ENCODE peak calls at places on chromosomes 11 and 22, in seven cellular contexts. I is NCI-H748 treated with DMSO at 0.1 percent for 48 hours; E is stromal cell of bone marrow; L is RCC 7860; D is activated CD4-positive, alpha-beta T cell treated with anti-CD3 and anti-CD28 coated beads for 1 hour; X is AG09319; W is effector memory CD4-positive, alpha-beta T cell. B is an unnamed sample.

GRCh38 chr11:31106963-31107576 is 262.5 kb downstream of the DCDC1 start:
- DNase-seq in X (no peak), D (peak; percentile 9), E (peak; percentile 11), I (peak; percentile 49), W (peak; percentile 12), L (no peak), B (peak; percentile 56)

GRCh38 chr11:130964393-130964792 is 48.1 kb upstream of the SNX19 start:
- DNase-seq in X (no peak), W (no peak), D (no peak), E (no peak), L (no peak), I (no peak), B (no peak)

GRCh38 chr11:57481915-57482781 is 21.8 kb downstream of the RTN4RL2 start:
- DNase-seq in E (no peak), X (no peak), I (no peak), L (no peak), D (no peak), W (no peak), B (no peak)

GRCh38 chr11:116454020-116454645 is 318.7 kb downstream of the BUD13 start:
- DNase-seq in I (no peak), E (peak; percentile 6), D (no peak), L (no peak), W (no peak), X (no peak), B (peak; percentile 41)

GRCh38 chr11:13944801-13945505 is 17.6 kb upstream of the SPON1 start:
- DNase-seq in X (no peak), W (no peak), I (no peak), D (no peak), L (no peak), E (no peak), B (no peak)

GRCh38 chr11:33453225-33453624 is 196.0 kb downstream of the HIPK3 start:
- DNase-seq in L (peak; percentile 11), I (no peak), D (no peak), X (no peak), E (no peak), W (no peak), B (no peak)

GRCh38 chr22:35868938-35869337 is 151.3 kb downstream of the APOL5 start:
- DNase-seq in I (no peak), D (no peak), E (no peak), X (no peak), L (no peak), W (no peak), B (no peak)

GRCh38 chr11:110296226-110297081 is at the start of gene RDX:
- DNase-seq in E (peak; percentile 53), L (peak; percentile 77), D (peak; percentile 35), X (peak; percentile 31), W (peak; percentile 56), I (peak; percentile 40), B (peak; percentile 83)

GRCh38 chr22:42289671-42290269 is 19.3 kb upstream of the TCF20 start:
- DNase-seq in W (no peak), E (no peak), L (no peak), X (no peak), I (no peak), D (no peak), B (no peak)

GRCh38 chr11:93727985-93728791 is 13.1 kb downstream of the TAF1D start:
- DNase-seq in L (no peak), I (no peak), X (no peak), W (no peak), E (no peak), D (no peak), B (no peak)

GRCh38 chr22:42074846-42075245 is 798 bp downstream of the PHETA2 start:
- DNase-seq in W (no peak), L (no peak), E (no peak), D (no peak), I (no peak), X (no peak), B (no peak)

GRCh38 chr11:8355418-8355742 is 91.7 kb upstream of the LMO1 start:
- DNase-seq in X (no peak), D (no peak), L (no peak), E (no peak), I (no peak), W (no peak), B (no peak)

GRCh38 chr11:106391771-106392412 is 314.4 kb downstream of the AASDHPPT start:
- DNase-seq in D (no peak), I (no peak), L (no peak), E (peak; percentile 54), W (no peak), X (peak; percentile 10), B (no peak)

GRCh38 chr11:126628790-126629621 is 273.5 kb downstream of the ST3GAL4 start:
- DNase-seq in I (no peak), D (no peak), W (no peak), L (no peak), X (peak; percentile 88), E (no peak), B (peak; percentile 86)

GRCh38 chr11:10784229-10785145 is 24.2 kb downstream of the EIF4G2 start:
- DNase-seq in L (no peak), E (no peak), D (no peak), I (no peak), W (no peak), X (no peak), B (no peak)

B was measured in right lobe of liver.